ENCODE peak calls at places on chromosomes 5 and 9, in four cellular contexts. C, R, X and B are unnamed samples.

GRCh38 chr5:160181965-160182622 is 47.2 kb upstream of the FABP6 start:
- DNase-seq in C (no peak), R (no peak), X (no peak), B (no peak)

GRCh38 chr5:10445352-10445751 is 3.7 kb downstream of the ROPN1L start:
- DNase-seq in R (no peak), C (no peak), X (no peak), B (peak; percentile 79)

GRCh38 chr9:35645736-35646582 is 4.8 kb downstream of the SIT1 start:
- DNase-seq in C (no peak), X (peak; percentile 23), R (no peak), B (no peak)

GRCh38 chr5:142960309-142960696 is 190.1 kb downstream of the ARHGAP26 start:
- DNase-seq in X (no peak), C (no peak), R (no peak), B (no peak)

GRCh38 chr5:14208071-14209021 is 65.2 kb downstream of the TRIO start:
- DNase-seq in X (no peak), R (peak; percentile 86), C (no peak), B (no peak)

GRCh38 chr5:58933891-58934628 is 351.2 kb downstream of the RAB3C start:
- DNase-seq in C (no peak), R (no peak), X (no peak), B (no peak)

GRCh38 chr5:142108432-142109355 is at the start of gene NDFIP1:
- DNase-seq in C (peak; percentile 59), R (no peak), X (peak; percentile 88), B (peak; percentile 75)

GRCh38 chr5:142100307-142100706 is 8.3 kb upstream of the NDFIP1 start:
- DNase-seq in R (no peak), X (no peak), C (no peak), B (no peak)

GRCh38 chr9:116464987-116465571 is 222.0 kb upstream of the TRIM32 start:
- DNase-seq in C (no peak), X (peak; percentile 68), R (no peak), B (no peak)

GRCh38 chr5:179307931-179308471 is 37.3 kb downstream of the ADAMTS2 start:
- DNase-seq in C (no peak), X (no peak), R (no peak), B (no peak)

GRCh38 chr5:107466233-107466769 is 204.4 kb downstream of the EFNA5 start:
- DNase-seq in X (no peak), R (no peak), C (no peak), B (no peak)

GRCh38 chr5:72224946-72225427 is 95.1 kb downstream of the MRPS27 start:
- DNase-seq in R (no peak), X (no peak), C (no peak), B (no peak)

GRCh38 chr9:131289301-131290038 is at the start of gene PLPP7:
- DNase-seq in R (no peak), C (peak; percentile 58), X (peak; percentile 56), B (no peak)

GRCh38 chr5:180354966-180355365 is 1.8 kb upstream of the GFPT2 start:
- DNase-seq in R (no peak), C (no peak), X (no peak), B (no peak)

GRCh38 chr5:79488058-79488457 is 25.9 kb downstream of the HOMER1 start:
- DNase-seq in X (no peak), C (no peak), R (no peak), B (no peak)

GRCh38 chr9:98010450-98010849 is 27.3 kb downstream of the ANP32B start:
- DNase-seq in X (peak; percentile 38), R (no peak), C (peak; percentile 42), B (no peak)

GRCh38 chr5:128536861-128537305 is 1.2 kb downstream of the FBN2 start:
- DNase-seq in C (no peak), X (no peak), R (no peak), B (no peak)

GRCh38 chr5:65327582-65327981 is 154.1 kb downstream of the ADAMTS6 start:
- DNase-seq in X (no peak), R (no peak), C (no peak), B (no peak)

GRCh38 chr9:136099547-136099946 is 4.5 kb upstream of the NACC2 start:
- DNase-seq in X (no peak), R (no peak), C (no peak), B (no peak)

GRCh38 chr5:161846731-161847130 is 1.2 kb upstream of the GABRA1 start:
- DNase-seq in C (no peak), R (no peak), X (no peak), B (no peak)

GRCh38 chr5:93162201-93162654 is 418.8 kb downstream of the NR2F1-AS1 start:
- DNase-seq in X (no peak), R (no peak), C (no peak), B (no peak)

GRCh38 chr5:127492854-127493738 is 24.3 kb upstream of the PRRC1 start:
- DNase-seq in X (peak; percentile 45), R (peak; percentile 26), C (no peak), B (no peak)

GRCh38 chr5:57488308-57488955 is 5.8 kb upstream of the ACTBL2 start:
- DNase-seq in R (no peak), X (no peak), C (no peak), B (no peak)

GRCh38 chr9:119533509-119533908 is 164.3 kb upstream of the BRINP1 start:
- DNase-seq in R (no peak), X (no peak), C (no peak), B (no peak)

GRCh38 chr5:113760486-113760885 is 247.0 kb downstream of the YTHDC2 start:
- DNase-seq in R (no peak), C (no peak), X (no peak), B (no peak)

GRCh38 chr5:75654693-75655315 is 43.6 kb downstream of the ANKDD1B start:
- DNase-seq in X (no peak), R (no peak), C (no peak), B (no peak)

GRCh38 chr5:168979140-168979539 is 321.8 kb downstream of the SLIT3 start:
- DNase-seq in X (no peak), C (no peak), R (no peak), B (no peak)

GRCh38 chr5:179253730-179254129 is 91.5 kb downstream of the ADAMTS2 start:
- DNase-seq in R (no peak), X (no peak), C (no peak), B (no peak)

GRCh38 chr5:53023969-53024368 is 34.8 kb downstream of the ITGA2 start:
- DNase-seq in X (no peak), R (no peak), C (no peak), B (no peak)

GRCh38 chr9:70111042-70111602 is 67.5 kb downstream of the MAMDC2 start:
- DNase-seq in C (peak; percentile 16), R (no peak), X (peak; percentile 59), B (peak; percentile 44)

GRCh38 chr5:2852446-2852845 is 101.0 kb upstream of the IRX2 start:
- DNase-seq in C (no peak), R (no peak), X (no peak), B (no peak)

DNA sequence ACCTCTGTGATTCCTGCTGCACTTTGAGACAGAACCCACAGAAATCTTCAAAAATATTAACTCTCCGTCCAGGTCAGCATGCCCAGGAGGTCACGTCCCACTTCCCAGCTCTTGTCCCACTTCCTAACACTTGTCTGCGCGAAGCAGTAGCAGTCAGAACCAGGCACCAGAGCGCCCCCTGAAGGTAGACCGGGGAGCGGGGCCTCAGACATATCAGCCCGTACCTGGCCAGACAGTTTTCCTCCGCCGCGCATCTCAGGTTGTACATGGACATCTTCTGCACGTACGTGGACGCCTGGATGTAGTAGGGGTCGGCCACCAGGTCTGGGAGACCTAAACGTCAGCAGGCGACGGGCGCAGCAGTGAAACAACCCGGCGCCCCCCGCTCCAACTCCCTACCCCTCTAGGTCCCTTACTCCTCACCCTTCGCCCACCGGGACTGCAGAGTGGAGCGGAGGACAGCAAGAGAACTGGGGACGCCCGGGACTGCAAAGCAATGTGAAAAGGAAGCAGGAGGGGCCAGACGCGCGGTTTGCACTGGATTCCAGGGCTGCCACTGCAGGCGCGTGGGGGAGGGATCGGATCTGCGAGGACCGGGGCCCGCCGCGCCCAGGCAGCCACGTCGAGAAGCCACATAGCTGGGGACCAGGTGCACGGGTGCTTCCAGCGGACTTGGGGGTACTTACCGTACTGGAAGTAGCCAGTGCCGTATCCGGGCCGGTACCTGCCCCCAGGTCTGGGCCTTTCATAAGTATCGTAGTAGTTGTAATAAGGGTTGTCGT is 1.2 kb downstream of the LOX start:
- DNase-seq in R (no peak), X (no peak), C (peak; percentile 33), B (peak; percentile 4)
- TF ChIP-seq SPI1 in R (no peak), X (no peak), C (no peak), B (no peak)

DNA sequence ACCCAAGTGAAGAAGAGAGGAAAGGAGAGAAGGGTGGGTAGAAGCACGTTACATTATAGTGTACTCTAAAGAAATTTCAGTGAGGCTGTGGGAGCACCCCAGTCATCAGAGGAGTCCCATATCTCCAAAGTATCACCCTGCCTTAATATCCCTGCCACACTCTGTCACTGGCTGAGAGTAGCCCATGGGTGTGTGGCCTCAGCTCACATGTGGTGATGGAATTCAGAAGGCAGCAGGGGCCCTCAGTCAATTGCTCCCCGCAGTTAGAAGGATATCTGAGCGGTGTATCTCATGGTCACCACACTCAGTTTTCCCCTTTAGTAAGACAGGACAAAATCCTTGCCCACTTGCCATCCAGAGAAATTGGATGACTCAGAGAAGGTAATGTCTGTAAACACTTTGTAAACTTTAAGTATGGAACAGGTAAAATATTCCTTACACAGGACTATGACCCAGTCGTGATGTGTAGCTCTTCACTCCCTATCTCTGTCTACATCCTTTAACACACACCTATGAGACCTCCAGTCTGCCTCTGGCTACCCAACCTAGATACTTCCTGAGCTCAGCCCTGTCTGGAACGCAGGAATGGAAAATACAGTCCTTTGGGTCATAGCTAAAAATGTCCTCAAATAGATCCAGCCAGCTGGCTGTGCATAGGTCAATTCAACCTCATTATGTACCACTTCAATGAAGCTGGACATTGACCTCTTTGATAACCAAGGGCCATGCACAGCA is 24.3 kb upstream of the PLIN2 start:
- DNase-seq in X (no peak), R (no peak), C (no peak), B (no peak)
- TF ChIP-seq SPI1 in X (no peak), R (no peak), C (no peak), B (no peak)

DNA sequence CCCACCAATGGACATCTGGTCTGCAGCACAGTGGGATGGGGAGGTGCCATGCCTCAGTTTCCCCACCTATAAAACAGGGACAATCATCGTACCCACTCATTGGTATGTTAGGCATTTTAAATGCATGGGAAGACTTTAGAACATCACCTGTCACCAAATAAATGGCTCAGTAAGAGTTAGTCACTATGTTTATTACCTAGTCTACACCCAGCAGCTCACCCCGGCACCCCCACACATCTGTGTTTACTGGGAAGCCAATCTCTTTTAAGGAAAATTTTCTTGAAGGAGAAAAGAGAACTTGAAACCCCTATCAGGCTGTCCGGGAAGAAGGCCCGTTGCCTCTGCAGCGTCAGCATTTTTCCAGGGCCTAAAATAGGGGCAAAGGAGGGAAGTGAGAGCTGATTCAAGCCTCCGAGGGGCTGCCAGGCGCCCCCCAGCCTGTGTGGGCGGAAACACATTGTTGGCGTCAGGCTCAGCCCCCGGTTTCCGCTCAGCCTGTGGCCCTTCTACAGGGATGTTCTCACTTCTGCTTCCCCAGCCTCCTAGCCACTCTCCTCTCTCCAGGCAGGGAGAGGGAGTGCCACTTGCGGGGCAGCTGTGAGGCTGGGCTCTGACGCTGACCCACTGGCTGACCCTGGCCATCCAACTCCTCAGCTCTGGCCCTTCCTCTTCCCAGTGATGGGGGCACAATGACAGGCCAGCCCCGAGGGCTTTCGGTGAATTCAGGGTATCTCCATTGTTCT is 4.6 kb downstream of the CSF1R start:
- DNase-seq in R (no peak), C (peak; percentile 58), X (no peak), B (peak; percentile 70)
- TF ChIP-seq SPI1 in R (peak; percentile 95), C (peak; percentile 97), X (no peak), B (peak; percentile 75)

DNA sequence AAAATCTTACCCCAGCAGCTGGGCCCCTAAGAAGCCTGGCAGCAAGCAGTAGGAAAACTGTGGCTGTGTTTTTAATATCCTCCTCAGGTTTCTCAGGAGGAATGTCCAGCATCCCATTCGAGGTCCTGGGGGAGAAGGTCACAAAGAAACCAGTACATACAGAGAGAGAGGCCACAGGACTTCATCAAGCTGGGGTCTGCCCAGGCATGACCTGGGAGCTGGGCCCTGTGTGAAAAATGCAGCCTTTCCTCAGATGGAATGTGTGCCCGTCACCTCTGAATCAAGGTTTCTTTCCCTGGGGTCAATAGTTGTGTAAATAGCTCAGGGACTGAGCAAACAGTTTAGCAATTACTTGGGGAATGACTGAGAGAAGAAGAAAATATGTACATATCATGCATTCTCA is 33.9 kb upstream of the RAD23B start:
- DNase-seq in R (no peak), C (no peak), X (no peak), B (no peak)
- TF ChIP-seq SPI1 in R (no peak), C (no peak), X (no peak), B (no peak)